ENCODE peak calls at places on chromosomes 2 and 18, in four cellular contexts. Y is heart left ventricle, E is left ventricle myocardium inferior, H is pancreas. O is an unnamed sample.

GRCh38 chr2:181352158-181352557 is 105.0 kb upstream of the ITGA4 start:
- DNase-seq in E (no peak), Y (no peak), H (no peak), O (no peak)

GRCh38 chr2:236223675-236224074 is 40.5 kb downstream of the ASB18 start:
- DNase-seq in E (no peak), H (no peak), Y (no peak), O (no peak)

GRCh38 chr2:68302281-68302680 is 17.5 kb downstream of the CNRIP1 start:
- DNase-seq in Y (no peak), E (no peak), H (no peak), O (no peak)

GRCh38 chr2:230723363-230723762 is 10.7 kb downstream of the CAB39 start:
- DNase-seq in H (no peak), Y (no peak), E (no peak), O (no peak)

GRCh38 chr2:121491566-121491965 is 39.1 kb upstream of the RNU4ATAC start:
- DNase-seq in E (no peak), Y (no peak), H (no peak), O (no peak)

GRCh38 chr2:101697124-101697793 is at the start of gene MAP4K4:
- DNase-seq in H (peak; percentile 82), Y (peak; percentile 93), E (peak; percentile 92), O (no peak)

GRCh38 chr18:5895886-5896740 is 791 bp upstream of the TMEM200C start:
- DNase-seq in E (peak; percentile 18), H (peak; percentile 74), Y (peak; percentile 22), O (no peak)

GRCh38 chr2:191321861-191322662 is 76.9 kb downstream of the MYO1B start:
- DNase-seq in E (no peak), Y (no peak), H (no peak), O (no peak)

GRCh38 chr18:80166725-80167124 is 57.7 kb downstream of the ADNP2 start:
- DNase-seq in Y (no peak), H (no peak), E (no peak), O (no peak)

GRCh38 chr2:47006374-47007220 is 91.0 kb upstream of the MCFD2 start:
- DNase-seq in Y (no peak), H (no peak), E (no peak), O (no peak)

GRCh38 chr2:106130251-106130998 is 63.7 kb downstream of the UXS1 start:
- DNase-seq in Y (no peak), H (no peak), E (no peak), O (no peak)

GRCh38 chr2:111121873-111122630 is 1.3 kb downstream of the BCL2L11 start:
- DNase-seq in E (peak; percentile 89), H (peak; percentile 96), Y (peak; percentile 90), O (no peak)

GRCh38 chr18:43886341-43886740 is 609.1 kb upstream of the SYT4 start:
- DNase-seq in H (no peak), Y (no peak), E (no peak), O (no peak)

GRCh38 chr2:3595985-3596384 is 1.1 kb downstream of the COLEC11 start:
- DNase-seq in E (no peak), H (no peak), Y (no peak), O (no peak)

GRCh38 chr2:217909156-217909820 is 93.5 kb downstream of the TNS1 start:
- DNase-seq in E (no peak), Y (no peak), H (peak; percentile 50), O (no peak)

GRCh38 chr18:9287037-9287436 is 47.5 kb upstream of the TWSG1 start:
- DNase-seq in Y (no peak), H (no peak), E (no peak), O (no peak)

GRCh38 chr2:163878718-163879117 is 142.9 kb upstream of the FIGN start:
- DNase-seq in Y (no peak), H (no peak), E (no peak), O (no peak)

GRCh38 chr2:205685314-205686230 is 3.3 kb downstream of the NRP2 start:
- DNase-seq in Y (no peak), E (no peak), H (peak; percentile 66), O (no peak)

GRCh38 chr2:236969767-236970655 is 115.7 kb upstream of the COPS8 start:
- DNase-seq in H (no peak), E (no peak), Y (no peak), O (no peak)

GRCh38 chr2:95061601-95062183 is 36.2 kb downstream of the MAL start:
- DNase-seq in E (no peak), Y (peak; percentile 12), H (no peak), O (no peak)

GRCh38 chr2:38265461-38265860 is 111.6 kb downstream of the ATL2 start:
- DNase-seq in E (no peak), Y (no peak), H (no peak), O (no peak)

GRCh38 chr2:151878655-151879563 is 50.7 kb upstream of the ARL5A start:
- DNase-seq in E (no peak), Y (no peak), H (no peak), O (peak; percentile 29)

GRCh38 chr2:96116424-96116878 is at the start of gene ADRA2B:
- DNase-seq in H (peak; percentile 92), E (peak; percentile 74), Y (peak; percentile 81), O (no peak)

GRCh38 chr2:191376981-191377629 is 131.9 kb downstream of the MYO1B start:
- DNase-seq in E (peak; percentile 50), Y (peak; percentile 61), H (no peak), O (peak; percentile 63)

GRCh38 chr2:142874293-142874814 is 3.1 kb upstream of the KYNU start:
- DNase-seq in H (no peak), E (no peak), Y (no peak), O (peak; percentile 91)

GRCh38 chr2:120770641-120771040 is 35.0 kb downstream of the GLI2 start:
- DNase-seq in E (peak; percentile 11), H (peak; percentile 40), Y (no peak), O (no peak)

GRCh38 chr2:128750328-128751165 is 431.9 kb upstream of the HS6ST1 start:
- DNase-seq in H (no peak), E (no peak), Y (no peak), O (no peak)

GRCh38 chr18:74803769-74804168 is 206.1 kb downstream of the ZNF407 start:
- DNase-seq in Y (no peak), H (no peak), E (no peak), O (no peak)

GRCh38 chr2:66252002-66252545 is 182.9 kb upstream of the MEIS1 start:
- DNase-seq in E (no peak), H (no peak), Y (no peak), O (no peak)

GRCh38 chr18:45449761-45450227 is 165.5 kb upstream of the SLC14A2 start:
- DNase-seq in E (peak; percentile 58), H (no peak), Y (peak; percentile 51), O (no peak)

GRCh38 chr18:56235061-56235772 is 403.2 kb downstream of the TXNL1 start:
- DNase-seq in Y (no peak), E (no peak), H (no peak), O (no peak)

GRCh38 chr2:234175649-234176048 is 125.1 kb downstream of the SPP2 start:
- DNase-seq in Y (no peak), E (no peak), H (no peak), O (no peak)

GRCh38 chr2:109614715-109615636 is 812 bp downstream of the SOWAHC start:
- DNase-seq in E (peak; percentile 20), Y (peak; percentile 28), H (peak; percentile 66), O (no peak)

GRCh38 chr2:174919886-174920595 is 85.1 kb downstream of the CHN1 start:
- DNase-seq in H (no peak), E (no peak), Y (no peak), O (no peak)

GRCh38 chr2:181778621-181779195 is 98.4 kb upstream of the NEUROD1 start:
- DNase-seq in E (no peak), H (no peak), Y (no peak), O (no peak)

GRCh38 chr2:167293172-167293781 is 405.0 kb downstream of the XIRP2 start:
- DNase-seq in Y (no peak), H (no peak), E (no peak), O (no peak)

GRCh38 chr18:7619676-7620075 is 52.6 kb downstream of the PTPRM start:
- DNase-seq in Y (no peak), H (no peak), E (no peak), O (no peak)

GRCh38 chr2:104849618-104850097 is 4.3 kb upstream of the POU3F3 start:
- DNase-seq in H (peak; percentile 82), E (no peak), Y (peak; percentile 58), O (no peak)

GRCh38 chr2:27973592-27973991 is 83.1 kb downstream of the BABAM2 start:
- DNase-seq in E (no peak), Y (no peak), H (no peak), O (no peak)
- TF ChIP-seq CTCF in E (peak; percentile 29), Y (no peak), H (no peak), O (peak; percentile 44)

DNA sequence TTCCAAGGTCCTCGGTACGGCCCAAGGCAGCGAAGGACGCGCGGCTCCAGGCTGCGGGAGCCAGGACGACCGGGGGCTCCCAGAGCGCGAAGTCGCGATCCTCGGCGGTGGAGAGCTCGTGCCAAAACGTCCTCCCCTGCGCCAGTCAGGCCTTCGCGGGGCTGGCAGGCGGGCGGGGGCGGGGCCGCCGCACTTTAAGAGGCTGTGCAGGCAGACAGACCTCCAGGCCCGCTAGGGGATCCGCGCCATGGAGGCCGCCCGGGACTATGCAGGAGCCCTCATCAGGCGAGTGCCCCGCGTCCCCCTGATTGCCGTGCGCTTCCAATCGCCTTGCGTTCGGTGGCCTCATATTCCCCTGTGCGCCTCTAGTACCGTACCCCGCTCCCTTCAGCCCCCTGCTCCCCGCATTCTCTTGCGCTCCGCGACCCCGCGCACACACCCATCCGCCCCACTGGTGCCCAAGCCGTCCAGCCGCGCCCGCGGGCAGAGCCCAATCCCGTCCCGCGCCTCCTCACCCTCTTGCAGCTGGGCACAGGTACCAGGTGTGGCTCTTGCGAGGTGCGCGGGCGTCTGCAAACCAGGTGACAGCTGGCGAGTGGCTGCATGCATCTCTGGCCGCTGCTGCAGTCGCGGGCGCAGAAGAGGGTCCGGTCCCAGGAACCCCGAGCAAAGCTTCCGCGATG is at the start of gene CIDEA:
- DNase-seq in H (no peak), Y (no peak), E (no peak), O (no peak)
- H3K4me3 ChIP-seq in H (no peak within 1 kb of the TSS), Y (no peak within 1 kb of the TSS), E (peak within 1 kb of the TSS; percentile 63), O (no peak within 1 kb of the TSS)

DNA sequence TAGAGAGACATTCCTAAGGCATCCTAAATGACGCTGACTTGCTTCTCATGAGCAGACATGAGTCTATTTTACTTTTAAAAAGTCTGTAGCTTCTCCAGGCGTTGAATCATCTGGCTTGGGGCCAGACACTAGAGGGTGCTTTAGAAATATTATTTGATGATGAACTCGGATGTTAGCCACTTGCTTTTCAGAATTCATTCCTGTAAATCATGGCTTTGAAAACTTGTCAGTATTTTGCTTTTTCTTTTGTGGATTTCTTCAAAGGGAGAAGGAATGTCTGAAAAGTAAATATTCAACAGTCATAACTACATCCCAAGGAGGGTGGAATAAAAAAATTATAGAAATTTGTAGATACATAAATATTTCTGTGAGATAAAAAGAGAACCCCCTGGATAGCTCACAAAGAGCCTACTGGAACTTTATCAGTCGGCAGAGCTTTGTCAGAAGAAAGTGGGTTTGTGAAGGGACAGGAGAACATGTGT is 370.8 kb downstream of the OSR1 start:
- DNase-seq in H (peak; percentile 52), Y (peak; percentile 78), E (peak; percentile 69), O (peak; percentile 15)
- TF ChIP-seq CTCF in H (no peak), Y (peak; percentile 46), E (peak; percentile 53), O (peak; percentile 24)

GRCh38 chr2:226796840-226797288 is 2.8 kb downstream of the IRS1 start:
- DNase-seq in Y (peak; percentile 43), E (peak; percentile 49), H (peak; percentile 61), O (no peak)

GRCh38 chr2:226794751-226795171 is 4.9 kb downstream of the IRS1 start:
- DNase-seq in Y (peak; percentile 27), H (no peak), E (no peak), O (no peak)

GRCh38 chr2:226794077-226794670 is 5.4 kb downstream of the IRS1 start:
- DNase-seq in H (no peak), Y (no peak), E (no peak), O (no peak)

GRCh38 chr2:226796012-226796839 is 3.4 kb downstream of the IRS1 start:
- DNase-seq in H (peak; percentile 60), Y (no peak), E (peak; percentile 18), O (no peak)

GRCh38 chr2:226795281-226796011 is 4.2 kb downstream of the IRS1 start:
- DNase-seq in E (no peak), Y (peak; percentile 29), H (peak; percentile 62), O (no peak)
- H3K4me3 ChIP-seq in E (peak overlapping the region; percentile 89), Y (no peak overlapping the region), H (no peak overlapping the region), O (peak overlapping the region; percentile 69)

O was measured in epithelial cell of proximal tubule.